ENCODE peak calls at places on chromosomes 6 and 20, in four cellular contexts. O, G, R and C are unnamed samples.

GRCh38 chr6:21594427-21595264 is 1.1 kb downstream of the SOX4 start:
- DNase-seq in O (no peak), G (no peak), R (peak), C (no peak)

GRCh38 chr20:7883309-7883708 is 56.9 kb downstream of the HAO1 start:
- DNase-seq in O (no peak), G (no peak), R (no peak), C (no peak)

GRCh38 chr6:148814082-148814790 is 67.4 kb downstream of the UST start:
- DNase-seq in O (no peak), G (no peak), R (no peak), C (no peak)

GRCh38 chr6:132797975-132798819 is at the start of gene SLC18B1:
- DNase-seq in O (no peak), G (peak), R (peak), C (no peak)

GRCh38 chr20:42352096-42352495 is 733.9 kb upstream of the CHD6 start:
- DNase-seq in O (no peak), G (no peak), R (no peak), C (no peak)

GRCh38 chr20:6636209-6637159 is 131.0 kb upstream of the BMP2 start:
- DNase-seq in O (no peak), G (peak), R (peak), C (no peak)

GRCh38 chr6:16722616-16723015 is 38.6 kb downstream of the ATXN1 start:
- DNase-seq in O (no peak), G (no peak), R (no peak), C (no peak)

GRCh38 chr6:28635547-28636158 is 110.0 kb downstream of the GPX5 start:
- DNase-seq in O (no peak), G (no peak), R (peak), C (no peak)

GRCh38 chr6:152922706-152923105 is 60.1 kb downstream of the FBXO5 start:
- DNase-seq in O (no peak), G (no peak), R (no peak), C (no peak)

GRCh38 chr6:134636221-134636830 is 313.6 kb downstream of the ALDH8A1 start:
- DNase-seq in O (no peak), G (peak), R (no peak), C (no peak)

GRCh38 chr6:44386364-44386928 is 1.1 kb upstream of the CDC5L start:
- DNase-seq in O (peak), G (no peak), R (no peak), C (no peak)